ENCODE peak calls at places on chromosomes 13 and 19, in seven cellular contexts. K is NCI-H1436; J is astrocyte of the cerebellum; N is activated naive CD8-positive, alpha-beta T cell treated with anti-CD3 and anti-CD28 coated beads, Interleukin-2, amount 50 U/mL, for 24 hours; B is hypothalamus; G is tibial nerve; V is GM03348. S is an unnamed sample.

GRCh38 chr19:38228491-38229439 is 4.7 kb upstream of the DPF1 start:
- DNase-seq in J (no peak), N (no peak), G (no peak), B (peak), V (peak), K (peak), S (peak)

GRCh38 chr13:79491715-79492114 is 10.8 kb downstream of the NDFIP2 start:
- DNase-seq in G (no peak), V (peak), K (no peak), J (peak), B (no peak), N (no peak), S (no peak)

GRCh38 chr19:54399189-54399588 is 16.1 kb upstream of the TTYH1 start:
- DNase-seq in B (no peak), J (no peak), K (no peak), G (no peak), N (no peak), V (no peak), S (no peak)

GRCh38 chr13:53784331-53784730 is 755.7 kb downstream of the OLFM4 start:
- DNase-seq in K (no peak), G (no peak), N (no peak), J (no peak), V (no peak), B (no peak), S (no peak)

GRCh38 chr19:50458396-50459066 is 17.8 kb upstream of the EMC10 start:
- DNase-seq in K (no peak), N (no peak), B (no peak), J (no peak), G (no peak), V (peak), S (peak)

GRCh38 chr19:3968556-3969434 is 2.1 kb downstream of the DAPK3 start:
- DNase-seq in B (no peak), J (peak), V (peak), G (peak), N (no peak), K (no peak), S (peak)

GRCh38 chr13:83730674-83731073 is 151.6 kb downstream of the SLITRK1 start:
- DNase-seq in B (no peak), K (no peak), G (no peak), J (no peak), V (no peak), N (no peak), S (no peak)

GRCh38 chr19:2546128-2547032 is 70.5 kb downstream of the GADD45B start:
- DNase-seq in J (no peak), G (peak), N (no peak), V (no peak), B (peak), K (no peak), S (no peak)

GRCh38 chr13:30022796-30023195 is 172.4 kb upstream of the UBL3 start:
- DNase-seq in V (no peak), B (no peak), N (no peak), J (no peak), G (no peak), K (no peak), S (no peak)

GRCh38 chr13:100542546-100543156 is 45.9 kb downstream of the GGACT start:
- DNase-seq in J (peak), K (no peak), V (peak), G (no peak), B (no peak), N (no peak), S (peak)

GRCh38 chr19:6800991-6801396 is 28.5 kb downstream of the VAV1 start:
- DNase-seq in K (no peak), N (no peak), V (peak), J (peak), B (no peak), G (no peak), S (no peak)

GRCh38 chr13:75704942-75705320 is 68.8 kb downstream of the LMO7 start:
- DNase-seq in B (no peak), N (no peak), K (peak), J (no peak), V (no peak), G (no peak), S (no peak)

GRCh38 chr13:82747948-82748347 is 1134.3 kb downstream of the SLITRK1 start:
- DNase-seq in G (no peak), N (no peak), K (no peak), V (peak), J (peak), B (no peak), S (no peak)

GRCh38 chr13:49669735-49670309 is 21.5 kb downstream of the EBPL start:
- DNase-seq in V (peak), G (no peak), K (peak), B (peak), J (peak), N (peak), S (peak)

GRCh38 chr13:43316997-43317396 is 293.6 kb downstream of the DNAJC15 start:
- DNase-seq in N (no peak), G (no peak), J (peak), K (no peak), V (peak), B (peak), S (peak)

GRCh38 chr13:111518161-111518791 is 197.8 kb downstream of the TEX29 start:
- DNase-seq in V (no peak), J (no peak), N (no peak), K (peak), B (no peak), G (no peak), S (no peak)

GRCh38 chr13:76884571-76885202 is 1.5 kb downstream of the KCTD12 start:
- DNase-seq in V (peak), G (no peak), N (no peak), K (no peak), B (no peak), J (no peak), S (peak)

GRCh38 chr13:49357694-49358093 is 86.2 kb downstream of the CAB39L start:
- DNase-seq in N (no peak), J (no peak), G (no peak), V (peak), K (no peak), B (no peak), S (no peak)

GRCh38 chr13:44465318-44465717 is 91.7 kb downstream of the SERP2 start:
- DNase-seq in K (no peak), V (no peak), G (no peak), J (no peak), N (no peak), B (no peak), S (no peak)

GRCh38 chr13:73601708-73602107 is 532.5 kb downstream of the KLF12 start:
- DNase-seq in V (no peak), G (no peak), B (no peak), J (no peak), N (no peak), K (no peak), S (no peak)

GRCh38 chr19:49954092-49954825 is 6.7 kb downstream of the SIGLEC11 start:
- DNase-seq in N (no peak), V (no peak), G (no peak), B (no peak), K (no peak), J (no peak), S (no peak)

GRCh38 chr19:5170329-5170745 is 170.3 kb downstream of the PTPRS start:
- DNase-seq in V (peak), N (peak), J (no peak), G (no peak), B (peak), K (no peak), S (no peak)

GRCh38 chr13:26558074-26558805 is 757 bp downstream of the WASF3 start:
- DNase-seq in J (no peak), B (peak), G (no peak), V (peak), N (no peak), K (no peak), S (no peak)

GRCh38 chr13:47211106-47211505 is 314.3 kb upstream of the HTR2A start:
- DNase-seq in V (peak), N (no peak), G (no peak), J (no peak), B (no peak), K (no peak), S (no peak)

GRCh38 chr19:43555185-43555770 is 20.0 kb downstream of the XRCC1 start:
- DNase-seq in G (peak), V (peak), J (peak), K (peak), B (peak), N (peak), S (peak)

GRCh38 chr13:76852991-76853390 is 33.2 kb downstream of the KCTD12 start:
- DNase-seq in J (peak), V (peak), N (no peak), G (no peak), K (no peak), B (no peak), S (no peak)

GRCh38 chr13:42894765-42895181 is 97.3 kb downstream of the EPSTI1 start:
- DNase-seq in J (peak), V (peak), N (no peak), K (no peak), B (no peak), G (no peak), S (no peak)

GRCh38 chr19:57935731-57936130 is 529 bp upstream of the ZNF418 start:
- DNase-seq in J (no peak), N (no peak), K (no peak), B (peak), V (no peak), G (no peak), S (no peak)

GRCh38 chr19:55536951-55537740 is at the start of gene SBK2:
- DNase-seq in G (no peak), V (no peak), J (no peak), N (no peak), B (no peak), K (no peak), S (no peak)

GRCh38 chr13:57063007-57063406 is 77.7 kb upstream of the PRR20A start:
- DNase-seq in G (no peak), B (no peak), K (no peak), J (no peak), N (no peak), V (no peak), S (no peak)

GRCh38 chr13:31056650-31057275 is 104.9 kb downstream of the HSPH1 start:
- DNase-seq in K (no peak), J (no peak), G (no peak), V (peak), B (no peak), N (no peak), S (no peak)

GRCh38 chr19:48683349-48683748 is 10.5 kb upstream of the NTN5 start:
- DNase-seq in K (no peak), B (peak), V (peak), N (no peak), G (no peak), J (no peak), S (no peak)

GRCh38 chr19:15330801-15331418 is 1.4 kb downstream of the BRD4 start:
- DNase-seq in N (no peak), K (no peak), B (no peak), J (peak), V (peak), G (no peak), S (no peak)

GRCh38 chr19:14565298-14565679 is 6.6 kb downstream of the NDUFB7 start:
- DNase-seq in G (no peak), V (no peak), B (no peak), N (no peak), J (no peak), K (no peak), S (no peak)

GRCh38 chr13:104936304-104936703 is 1599.2 kb downstream of the EFNB2 start:
- DNase-seq in N (no peak), G (no peak), K (no peak), V (no peak), B (no peak), J (no peak), S (no peak)

GRCh38 chr19:49555600-49556411 is 24.6 kb downstream of the NOSIP start:
- DNase-seq in J (peak), V (peak), G (peak), K (peak), N (peak), B (peak), S (peak)

GRCh38 chr19:49463960-49464740 is 9.9 kb upstream of the FLT3LG start:
- DNase-seq in J (no peak), K (no peak), B (no peak), N (no peak), V (no peak), G (no peak), S (no peak)

S was measured in A673.